ENCODE peak calls at places on chromosomes 16 and 17, in six cellular contexts. One of them, this sample, is unnamed.

GRCh38 chr16:84629580-84629979 is 11.7 kb upstream of the COTL1 start:
- DNase-seq in upper lobe of right lung: no peak
- DNase-seq in prostate gland: no peak
- DNase-seq in kidney epithelial cell: no peak
- DNase-seq in esophagus squamous epithelium: no peak
- DNase-seq in GM12864: no peak
- DNase-seq in this sample: no peak

GRCh38 chr17:81391964-81392908 is 3.0 kb upstream of the BAHCC1 start:
- DNase-seq in esophagus squamous epithelium: no peak
- DNase-seq in kidney epithelial cell: no peak
- DNase-seq in GM12864: no peak
- DNase-seq in prostate gland: no peak
- DNase-seq in upper lobe of right lung: peak; percentile 84
- DNase-seq in this sample: no peak

GRCh38 chr17:81094744-81095607 is 60.0 kb downstream of the BAIAP2 start:
- DNase-seq in prostate gland: no peak
- DNase-seq in upper lobe of right lung: no peak
- DNase-seq in GM12864: no peak
- DNase-seq in esophagus squamous epithelium: no peak
- DNase-seq in kidney epithelial cell: peak; percentile 100
- DNase-seq in this sample: peak; percentile 78

GRCh38 chr17:75105269-75106080 is 4.3 kb upstream of the ARMC7 start:
- DNase-seq in GM12864: no peak
- DNase-seq in esophagus squamous epithelium: no peak
- DNase-seq in upper lobe of right lung: peak; percentile 83
- DNase-seq in kidney epithelial cell: no peak
- DNase-seq in prostate gland: peak; percentile 70
- DNase-seq in this sample: no peak

GRCh38 chr16:66845791-66846221 is 1.6 kb downstream of the CA7 start:
- DNase-seq in GM12864: no peak
- DNase-seq in esophagus squamous epithelium: no peak
- DNase-seq in upper lobe of right lung: no peak
- DNase-seq in kidney epithelial cell: no peak
- DNase-seq in prostate gland: no peak
- DNase-seq in this sample: no peak

GRCh38 chr16:27838536-27839175 is 224.9 kb downstream of the GSG1L start:
- DNase-seq in esophagus squamous epithelium: no peak
- DNase-seq in GM12864: no peak
- DNase-seq in prostate gland: no peak
- DNase-seq in kidney epithelial cell: no peak
- DNase-seq in upper lobe of right lung: peak; percentile 29
- DNase-seq in this sample: no peak

GRCh38 chr16:28845173-28846079 is 722 bp downstream of the TUFM start:
- DNase-seq in esophagus squamous epithelium: no peak
- DNase-seq in GM12864: peak; percentile 56
- DNase-seq in upper lobe of right lung: no peak
- DNase-seq in kidney epithelial cell: no peak
- DNase-seq in prostate gland: no peak
- DNase-seq in this sample: no peak

GRCh38 chr17:76265624-76266243 is 586 bp downstream of the UBALD2 start:
- DNase-seq in kidney epithelial cell: no peak
- DNase-seq in upper lobe of right lung: peak; percentile 84
- DNase-seq in GM12864: no peak
- DNase-seq in prostate gland: peak; percentile 58
- DNase-seq in esophagus squamous epithelium: no peak
- DNase-seq in this sample: no peak

GRCh38 chr16:72424776-72425175 is 252.8 kb upstream of the PMFBP1 start:
- DNase-seq in esophagus squamous epithelium: no peak
- DNase-seq in upper lobe of right lung: no peak
- DNase-seq in GM12864: no peak
- DNase-seq in prostate gland: no peak
- DNase-seq in kidney epithelial cell: no peak
- DNase-seq in this sample: no peak

GRCh38 chr16:57519796-57520360 is 16.5 kb downstream of the CCDC102A start:
- DNase-seq in GM12864: no peak
- DNase-seq in esophagus squamous epithelium: no peak
- DNase-seq in upper lobe of right lung: peak; percentile 89
- DNase-seq in prostate gland: peak; percentile 63
- DNase-seq in kidney epithelial cell: no peak
- DNase-seq in this sample: no peak

GRCh38 chr16:27703545-27703944 is 153.6 kb downstream of the KATNIP start:
- DNase-seq in kidney epithelial cell: no peak
- DNase-seq in GM12864: no peak
- DNase-seq in prostate gland: no peak
- DNase-seq in upper lobe of right lung: peak; percentile 11
- DNase-seq in esophagus squamous epithelium: no peak
- DNase-seq in this sample: no peak

GRCh38 chr17:17935321-17936271 is 36.6 kb downstream of the TOM1L2 start:
- DNase-seq in GM12864: no peak
- DNase-seq in prostate gland: no peak
- DNase-seq in kidney epithelial cell: peak; percentile 65
- DNase-seq in esophagus squamous epithelium: no peak
- DNase-seq in upper lobe of right lung: no peak
- DNase-seq in this sample: no peak

GRCh38 chr17:79664925-79665738 is 54.3 kb upstream of the RBFOX3 start:
- DNase-seq in GM12864: no peak
- DNase-seq in kidney epithelial cell: no peak
- DNase-seq in esophagus squamous epithelium: no peak
- DNase-seq in prostate gland: peak; percentile 89
- DNase-seq in upper lobe of right lung: peak; percentile 88
- DNase-seq in this sample: no peak

GRCh38 chr17:41521574-41522261 is 3.0 kb upstream of the KRT15 start:
- DNase-seq in upper lobe of right lung: peak; percentile 90
- DNase-seq in GM12864: no peak
- DNase-seq in prostate gland: no peak
- DNase-seq in esophagus squamous epithelium: no peak
- DNase-seq in kidney epithelial cell: peak; percentile 82
- DNase-seq in this sample: no peak

GRCh38 chr17:52383493-52384100 is 225.1 kb upstream of the CA10 start:
- DNase-seq in kidney epithelial cell: peak; percentile 9
- DNase-seq in upper lobe of right lung: no peak
- DNase-seq in GM12864: peak; percentile 4
- DNase-seq in prostate gland: peak; percentile 70
- DNase-seq in esophagus squamous epithelium: no peak
- DNase-seq in this sample: no peak

GRCh38 chr17:2954898-2955445 is 108.4 kb downstream of the OR1D5 start:
- DNase-seq in prostate gland: no peak
- DNase-seq in kidney epithelial cell: peak; percentile 98
- DNase-seq in esophagus squamous epithelium: no peak
- DNase-seq in GM12864: no peak
- DNase-seq in upper lobe of right lung: no peak
- DNase-seq in this sample: no peak
- H3K4me3 ChIP-seq in prostate gland: no peak overlapping the region
- H3K4me3 ChIP-seq in kidney epithelial cell: no peak overlapping the region
- H3K4me3 ChIP-seq in esophagus squamous epithelium: no peak overlapping the region
- H3K4me3 ChIP-seq in GM12864: no peak overlapping the region
- H3K4me3 ChIP-seq in upper lobe of right lung: no peak overlapping the region
- H3K4me3 ChIP-seq in this sample: no peak overlapping the region

GRCh38 chr17:12122091-12122490 is 101.4 kb downstream of the MAP2K4 start:
- DNase-seq in upper lobe of right lung: no peak
- DNase-seq in prostate gland: no peak
- DNase-seq in esophagus squamous epithelium: no peak
- DNase-seq in GM12864: no peak
- DNase-seq in kidney epithelial cell: no peak
- DNase-seq in this sample: no peak
- H3K4me3 ChIP-seq in upper lobe of right lung: no peak overlapping the region
- H3K4me3 ChIP-seq in prostate gland: no peak overlapping the region
- H3K4me3 ChIP-seq in esophagus squamous epithelium: no peak overlapping the region
- H3K4me3 ChIP-seq in GM12864: no peak overlapping the region
- H3K4me3 ChIP-seq in kidney epithelial cell: no peak overlapping the region
- H3K4me3 ChIP-seq in this sample: peak overlapping the region; percentile 20

GRCh38 chr17:49388290-49388640 is 26.2 kb upstream of the ZNF652 start:
- DNase-seq in kidney epithelial cell: no peak
- DNase-seq in upper lobe of right lung: no peak
- DNase-seq in GM12864: no peak
- DNase-seq in prostate gland: no peak
- DNase-seq in esophagus squamous epithelium: no peak
- DNase-seq in this sample: no peak

GRCh38 chr17:49386373-49386772 is 24.3 kb upstream of the ZNF652 start:
- DNase-seq in upper lobe of right lung: no peak
- DNase-seq in kidney epithelial cell: no peak
- DNase-seq in esophagus squamous epithelium: no peak
- DNase-seq in GM12864: no peak
- DNase-seq in prostate gland: no peak
- DNase-seq in this sample: no peak

GRCh38 chr17:49387374-49388289 is 25.6 kb upstream of the ZNF652 start:
- DNase-seq in GM12864: no peak
- DNase-seq in prostate gland: no peak
- DNase-seq in kidney epithelial cell: no peak
- DNase-seq in esophagus squamous epithelium: no peak
- DNase-seq in upper lobe of right lung: no peak
- DNase-seq in this sample: no peak

GRCh38 chr17:49390548-49391324 is 23.9 kb downstream of the PHB1 start:
- DNase-seq in esophagus squamous epithelium: no peak
- DNase-seq in GM12864: no peak
- DNase-seq in prostate gland: peak; percentile 28
- DNase-seq in upper lobe of right lung: peak; percentile 70
- DNase-seq in kidney epithelial cell: no peak
- DNase-seq in this sample: no peak

DNA sequence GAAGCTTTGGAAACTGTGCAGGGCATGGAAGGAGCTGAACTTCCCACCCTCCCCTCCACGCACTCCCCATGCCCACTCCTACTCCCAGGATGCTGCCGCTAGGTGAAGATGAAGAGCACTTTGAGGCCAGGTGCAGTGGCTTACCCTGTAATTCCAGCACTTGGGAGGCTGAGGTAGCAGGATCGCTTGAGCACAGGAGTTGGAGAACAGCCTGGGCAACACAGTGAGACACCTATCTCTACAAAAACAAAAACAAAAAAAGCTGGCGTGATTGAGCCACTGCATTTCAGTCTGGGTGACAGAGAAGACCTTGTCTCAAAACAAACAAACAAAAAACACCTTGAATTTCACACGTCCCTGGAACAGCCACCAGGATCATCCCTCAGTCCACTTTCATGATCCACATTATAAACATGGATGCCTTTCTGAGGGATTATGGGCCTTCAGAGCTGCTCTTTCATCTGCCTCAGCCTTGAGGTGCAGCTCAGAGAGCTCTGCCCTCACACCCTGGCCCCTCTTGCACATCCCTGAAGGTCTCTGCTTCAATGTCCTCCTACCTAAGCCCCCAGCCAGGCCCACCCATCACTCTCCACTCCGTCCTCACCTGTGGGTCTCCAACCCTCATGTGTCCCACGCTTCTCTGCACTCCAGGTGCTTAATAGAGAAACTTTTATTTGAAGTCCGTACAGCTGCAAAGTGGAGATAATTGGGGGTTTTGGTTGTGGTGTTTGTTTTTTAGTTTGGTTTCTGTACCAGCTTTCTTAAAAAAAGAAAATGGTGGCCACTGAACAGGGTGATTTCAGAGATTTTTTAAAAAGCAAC is 25.8 kb downstream of the PHB1 start:
- DNase-seq in GM12864: no peak
- DNase-seq in esophagus squamous epithelium: no peak
- DNase-seq in upper lobe of right lung: no peak
- DNase-seq in prostate gland: no peak
- DNase-seq in kidney epithelial cell: no peak
- DNase-seq in this sample: no peak
- H3K4me3 ChIP-seq in GM12864: peak overlapping the region; percentile 13
- H3K4me3 ChIP-seq in esophagus squamous epithelium: no peak overlapping the region
- H3K4me3 ChIP-seq in upper lobe of right lung: no peak overlapping the region
- H3K4me3 ChIP-seq in prostate gland: no peak overlapping the region
- H3K4me3 ChIP-seq in kidney epithelial cell: no peak overlapping the region
- H3K4me3 ChIP-seq in this sample: no peak overlapping the region

GRCh38 chr17:11950771-11951519 is 46.3 kb downstream of the ZNF18 start:
- DNase-seq in kidney epithelial cell: no peak
- DNase-seq in upper lobe of right lung: no peak
- DNase-seq in prostate gland: no peak
- DNase-seq in esophagus squamous epithelium: no peak
- DNase-seq in GM12864: no peak
- DNase-seq in this sample: no peak
- H3K4me3 ChIP-seq in kidney epithelial cell: no peak overlapping the region
- H3K4me3 ChIP-seq in upper lobe of right lung: no peak overlapping the region
- H3K4me3 ChIP-seq in prostate gland: no peak overlapping the region
- H3K4me3 ChIP-seq in esophagus squamous epithelium: no peak overlapping the region
- H3K4me3 ChIP-seq in GM12864: no peak overlapping the region
- H3K4me3 ChIP-seq in this sample: no peak overlapping the region

GRCh38 chr16:12201863-12202262 is 225.3 kb downstream of the SNX29 start:
- DNase-seq in esophagus squamous epithelium: no peak
- DNase-seq in GM12864: no peak
- DNase-seq in prostate gland: no peak
- DNase-seq in upper lobe of right lung: no peak
- DNase-seq in kidney epithelial cell: no peak
- DNase-seq in this sample: no peak
- H3K4me3 ChIP-seq in esophagus squamous epithelium: no peak overlapping the region
- H3K4me3 ChIP-seq in GM12864: no peak overlapping the region
- H3K4me3 ChIP-seq in prostate gland: no peak overlapping the region
- H3K4me3 ChIP-seq in upper lobe of right lung: no peak overlapping the region
- H3K4me3 ChIP-seq in kidney epithelial cell: no peak overlapping the region
- H3K4me3 ChIP-seq in this sample: no peak overlapping the region

DNA sequence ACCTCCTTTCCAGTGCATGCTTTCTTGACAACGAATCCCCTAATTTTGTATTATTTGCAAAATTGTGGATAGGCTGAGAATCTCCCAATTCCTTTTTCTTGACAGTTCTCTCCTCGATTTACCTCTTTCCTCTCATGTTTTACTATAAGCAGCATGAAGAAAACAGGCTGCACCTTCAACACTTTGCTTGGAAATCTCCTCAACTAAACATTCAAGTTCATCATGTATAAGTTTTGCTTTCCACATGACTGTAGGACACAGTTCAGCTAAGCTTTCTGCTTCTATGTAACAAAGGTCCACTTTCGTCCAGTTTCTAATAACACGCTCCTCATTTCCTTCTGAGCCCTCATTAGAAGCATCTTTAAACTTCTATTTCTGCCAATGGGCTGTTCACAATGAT is 199.0 kb upstream of the NLRP1 start:
- DNase-seq in kidney epithelial cell: no peak
- DNase-seq in prostate gland: no peak
- DNase-seq in upper lobe of right lung: no peak
- DNase-seq in esophagus squamous epithelium: no peak
- DNase-seq in GM12864: no peak
- DNase-seq in this sample: no peak
- H3K4me3 ChIP-seq in kidney epithelial cell: no peak overlapping the region
- H3K4me3 ChIP-seq in prostate gland: no peak overlapping the region
- H3K4me3 ChIP-seq in upper lobe of right lung: no peak overlapping the region
- H3K4me3 ChIP-seq in esophagus squamous epithelium: no peak overlapping the region
- H3K4me3 ChIP-seq in GM12864: no peak overlapping the region
- H3K4me3 ChIP-seq in this sample: no peak overlapping the region

DNA sequence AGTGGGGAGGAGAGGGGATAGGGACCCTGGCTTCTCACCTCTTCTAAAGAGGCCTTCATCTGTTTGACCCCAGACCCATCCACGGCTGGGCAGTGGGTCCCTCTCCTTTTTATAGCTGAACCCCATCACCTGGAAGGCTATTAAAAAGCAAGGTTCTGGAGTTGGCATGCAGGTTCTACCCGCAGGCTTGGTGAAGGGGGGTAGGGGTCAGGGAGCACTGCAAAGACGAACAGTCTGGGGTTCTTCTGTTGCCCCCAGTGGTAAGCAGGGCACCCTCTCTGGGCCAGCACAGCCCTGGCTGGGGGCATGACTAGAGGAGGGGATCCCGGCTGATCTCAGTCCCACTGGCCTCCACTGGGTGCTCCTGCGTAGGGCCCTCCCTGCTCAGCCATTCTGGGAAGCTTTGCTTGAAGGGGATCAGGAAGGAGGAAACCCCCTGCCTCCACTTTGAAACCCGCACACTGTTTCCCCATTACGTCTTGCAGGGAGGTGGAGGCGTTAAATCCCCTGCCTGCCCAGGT is 13.6 kb downstream of the CMIP start:
- DNase-seq in upper lobe of right lung: no peak
- DNase-seq in GM12864: no peak
- DNase-seq in esophagus squamous epithelium: no peak
- DNase-seq in kidney epithelial cell: no peak
- DNase-seq in prostate gland: no peak
- DNase-seq in this sample: no peak
- H3K4me3 ChIP-seq in upper lobe of right lung: no peak overlapping the region
- H3K4me3 ChIP-seq in GM12864: no peak overlapping the region
- H3K4me3 ChIP-seq in esophagus squamous epithelium: no peak overlapping the region
- H3K4me3 ChIP-seq in kidney epithelial cell: no peak overlapping the region
- H3K4me3 ChIP-seq in prostate gland: no peak overlapping the region
- H3K4me3 ChIP-seq in this sample: no peak overlapping the region

This sample was measured in thoracic aorta.